ENCODE peak calls at places on chromosomes 3 and 15, in eight cellular contexts. F is CD4-positive, alpha-beta T cell; M is gastrocnemius medialis; K is body of pancreas; E is heart left ventricle; Y is A549; X is AG04450; G is GM13976. P is an unnamed sample.
A peak's percentile ranks its signal among the peaks of the same experiment; 100 is the strongest.

GRCh38 chr3:12832350-12833225 is 8.8 kb downstream of the RPL32 start:
- DNase-seq in F (no peak), M (no peak), K (no peak), E (no peak), Y (no peak), X (no peak), G (no peak), P (no peak)

GRCh38 chr3:48429416-48430358 is at the start of gene PLXNB1:
- DNase-seq in F (peak; percentile 54), M (no peak), K (peak; percentile 91), E (peak; percentile 63), Y (peak; percentile 47), X (no peak), G (peak; percentile 85), P (peak; percentile 51)

GRCh38 chr3:36487616-36488015 is 107.3 kb downstream of the STAC start:
- DNase-seq in F (no peak), M (no peak), K (no peak), E (no peak), Y (no peak), X (no peak), G (no peak), P (no peak)

GRCh38 chr3:101849714-101850326 is 506 bp downstream of the NFKBIZ start:
- DNase-seq in F (peak; percentile 64), M (no peak), K (peak; percentile 55), E (peak; percentile 60), Y (peak; percentile 30), X (no peak), G (peak; percentile 46), P (peak; percentile 61)

GRCh38 chr15:88690331-88690730 is 51.5 kb downstream of the ISG20 start:
- DNase-seq in F (no peak), M (no peak), K (no peak), E (no peak), Y (no peak), X (no peak), G (no peak), P (no peak)

GRCh38 chr3:38755130-38755529 is 60.9 kb downstream of the SCN10A start:
- DNase-seq in F (no peak), M (no peak), K (no peak), E (no peak), Y (no peak), X (no peak), G (no peak), P (no peak)

GRCh38 chr3:110391640-110392395 is 679.8 kb upstream of the NECTIN3 start:
- DNase-seq in F (no peak), M (no peak), K (no peak), E (no peak), Y (no peak), X (no peak), G (no peak), P (no peak)

GRCh38 chr15:50257206-50257735 is 8.3 kb downstream of the HDC start:
- DNase-seq in F (no peak), M (no peak), K (no peak), E (no peak), Y (no peak), X (no peak), G (no peak), P (no peak)

GRCh38 chr3:49410844-49411549 is 779 bp downstream of the RHOA start:
- DNase-seq in F (no peak), M (no peak), K (no peak), E (no peak), Y (no peak), X (no peak), G (no peak), P (no peak)

GRCh38 chr3:121504598-121504997 is 41.2 kb downstream of the POLQ start:
- DNase-seq in F (no peak), M (no peak), K (no peak), E (no peak), Y (no peak), X (no peak), G (no peak), P (no peak)

GRCh38 chr3:47778746-47779145 is 2.9 kb downstream of the SMARCC1 start:
- DNase-seq in F (no peak), M (no peak), K (no peak), E (no peak), Y (no peak), X (no peak), G (no peak), P (no peak)

GRCh38 chr3:6079518-6080179 is 781.3 kb upstream of the GRM7 start:
- DNase-seq in F (no peak), M (no peak), K (no peak), E (no peak), Y (no peak), X (no peak), G (no peak), P (no peak)
- TF ChIP-seq CTCF in F (no peak), M (no peak), K (no peak), E (no peak), Y (no peak), X (no peak), G (no peak), P (no peak)

GRCh38 chr3:127373701-127374625 is 86.1 kb upstream of the PRR20G start:
- DNase-seq in F (no peak), M (no peak), K (no peak), E (no peak), Y (no peak), X (no peak), G (peak; percentile 67), P (no peak)
- TF ChIP-seq CTCF in F (no peak), M (peak; percentile 34), K (no peak), E (no peak), Y (no peak), X (peak; percentile 25), G (peak; percentile 14), P (no peak)

DNA sequence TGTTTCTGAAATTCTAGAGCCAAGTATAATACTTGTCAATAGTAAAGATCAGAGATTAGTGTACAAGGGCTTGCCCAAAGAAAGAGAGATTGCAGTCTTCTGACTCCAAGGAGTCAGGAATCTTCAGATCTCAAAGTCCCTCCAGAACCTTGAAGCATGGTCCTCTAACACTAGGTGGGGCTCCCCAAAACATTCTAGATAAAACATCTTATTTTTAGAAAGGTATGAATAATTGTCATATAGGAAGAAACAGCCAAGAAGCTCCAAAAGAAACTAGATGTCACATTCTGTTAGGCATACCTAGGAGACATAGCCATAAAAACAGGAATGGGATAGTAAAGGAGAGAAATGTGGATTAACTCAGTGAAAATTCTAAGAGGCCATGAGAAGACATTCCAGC is 10.7 kb downstream of the MUC13 start:
- DNase-seq in F (no peak), M (no peak), K (no peak), E (no peak), Y (peak; percentile 19), X (no peak), G (no peak), P (no peak)
- TF ChIP-seq CTCF in F (no peak), M (no peak), K (no peak), E (no peak), Y (no peak), X (peak; percentile 33), G (no peak), P (no peak)

DNA sequence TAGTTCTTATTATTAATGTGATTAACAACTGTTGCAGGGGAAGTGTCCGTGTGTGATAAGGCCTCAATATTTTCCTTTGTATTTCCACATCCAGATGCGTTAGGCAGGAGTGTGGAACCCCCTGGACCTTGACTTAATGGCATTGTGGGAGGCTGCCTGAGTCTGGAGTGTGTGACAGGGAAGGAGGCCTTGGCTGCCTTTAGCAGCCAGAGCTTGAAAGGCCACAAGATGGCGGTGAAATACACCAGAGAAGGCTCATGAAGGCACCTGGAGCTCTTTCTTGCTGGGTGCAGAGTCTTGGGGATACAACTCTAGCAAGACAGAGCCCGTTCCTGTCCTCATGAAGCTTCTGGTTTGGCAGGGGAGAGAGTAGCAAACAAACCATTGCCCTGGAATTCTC is 36.9 kb downstream of the POLR2M start:
- DNase-seq in F (no peak), M (no peak), K (no peak), E (no peak), Y (peak; percentile 27), X (no peak), G (no peak), P (no peak)
- TF ChIP-seq CTCF in F (no peak), M (no peak), K (no peak), E (peak; percentile 15), Y (peak; percentile 16), X (no peak), G (no peak), P (no peak)

GRCh38 chr15:77907824-77908751 is 169.4 kb downstream of the TBC1D2B start:
- DNase-seq in F (peak; percentile 44), M (no peak), K (peak; percentile 85), E (no peak), Y (no peak), X (no peak), G (peak; percentile 66), P (no peak)
- TF ChIP-seq CTCF in F (peak; percentile 29), M (no peak), K (peak; percentile 22), E (no peak), Y (no peak), X (peak; percentile 48), G (peak; percentile 87), P (no peak)

GRCh38 chr3:65466300-65466988 is 572.3 kb downstream of the MAGI1 start:
- DNase-seq in F (no peak), M (no peak), K (no peak), E (no peak), Y (no peak), X (no peak), G (no peak), P (no peak)
- TF ChIP-seq CTCF in F (no peak), M (no peak), K (no peak), E (no peak), Y (no peak), X (no peak), G (no peak), P (no peak)

DNA sequence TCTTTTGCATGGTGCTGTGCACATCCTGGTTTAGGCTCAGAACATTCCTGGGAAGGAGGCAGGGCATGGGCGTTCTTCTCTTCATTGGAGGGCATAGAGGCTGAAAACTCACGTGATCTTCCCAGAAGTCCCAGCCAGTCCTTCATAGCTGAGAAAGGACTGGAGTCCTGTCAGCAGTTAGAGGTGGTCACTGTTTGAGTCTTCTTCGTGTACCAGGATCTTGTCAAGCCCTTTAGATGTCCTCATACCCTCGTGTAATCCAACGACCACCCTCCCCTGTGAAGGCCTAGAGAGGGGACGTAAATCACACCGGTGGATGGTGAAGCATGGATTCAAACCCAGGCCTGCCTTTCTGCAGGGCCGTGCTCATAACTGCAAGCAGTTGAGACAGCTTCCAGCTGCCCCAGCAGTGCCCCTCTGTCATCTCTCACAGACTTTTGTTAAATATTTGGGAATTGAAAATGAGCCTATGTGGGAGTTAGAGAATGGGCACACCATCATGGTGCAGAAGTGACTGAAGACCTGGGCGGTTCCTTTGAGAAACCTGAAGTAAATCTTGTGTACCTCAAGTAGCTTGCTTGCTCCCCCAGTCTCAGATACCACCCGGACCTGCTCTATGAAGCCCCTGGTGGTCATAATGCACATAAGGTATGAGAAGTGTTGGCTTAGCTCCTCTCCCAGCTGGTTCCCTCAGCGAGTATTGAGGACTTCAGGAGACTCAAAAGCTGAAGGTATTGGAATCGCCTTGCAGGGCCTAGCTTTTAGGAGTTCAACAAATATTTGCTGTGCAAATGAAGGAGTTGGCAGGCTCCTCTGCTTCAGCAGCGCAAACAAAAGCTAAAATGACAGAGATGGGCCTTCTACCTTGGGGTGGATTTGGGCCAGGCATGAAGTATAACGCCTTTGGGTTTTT is 1.4 kb downstream of the CMTM8 start:
- DNase-seq in F (peak; percentile 53), M (no peak), K (peak; percentile 73), E (no peak), Y (peak; percentile 62), X (no peak), G (peak; percentile 52), P (no peak)
- TF ChIP-seq CTCF in F (peak; percentile 74), M (peak; percentile 32), K (peak; percentile 35), E (peak; percentile 44), Y (peak; percentile 40), X (peak; percentile 34), G (no peak), P (no peak)

P was measured in activated B cell treated with CpG ODN at 0.5 μM for 24 hours.